ENCODE peak calls at places on chromosomes 1 and 21, in four cellular contexts. One of them, this sample, is unnamed.

GRCh38 chr1:26020390-26020789 is 1.2 kb upstream of the EXTL1 start:
- DNase-seq in heart right ventricle: no peak
- DNase-seq in SJSA1: no peak
- DNase-seq in tibial nerve: no peak
- DNase-seq in this sample: no peak

GRCh38 chr1:29581256-29581655 is 344.9 kb downstream of the PTPRU start:
- DNase-seq in heart right ventricle: no peak
- DNase-seq in SJSA1: no peak
- DNase-seq in tibial nerve: no peak
- DNase-seq in this sample: no peak

GRCh38 chr1:43858324-43858723 is 75.3 kb upstream of the ARTN start:
- DNase-seq in heart right ventricle: peak
- DNase-seq in SJSA1: peak
- DNase-seq in tibial nerve: peak
- DNase-seq in this sample: no peak

GRCh38 chr1:192698731-192699130 is 62.8 kb downstream of the RGS13 start:
- DNase-seq in heart right ventricle: no peak
- DNase-seq in SJSA1: no peak
- DNase-seq in tibial nerve: no peak
- DNase-seq in this sample: no peak

GRCh38 chr1:171188388-171189266 is 3.5 kb downstream of the FMO2 start:
- DNase-seq in heart right ventricle: no peak
- DNase-seq in SJSA1: peak
- DNase-seq in tibial nerve: peak
- DNase-seq in this sample: peak

GRCh38 chr1:234398849-234399381 is 25.7 kb downstream of the COA6 start:
- DNase-seq in heart right ventricle: no peak
- DNase-seq in SJSA1: no peak
- DNase-seq in tibial nerve: no peak
- DNase-seq in this sample: no peak

GRCh38 chr1:25958475-25958874 is 39.4 kb downstream of the PAFAH2 start:
- DNase-seq in heart right ventricle: no peak
- DNase-seq in SJSA1: peak
- DNase-seq in tibial nerve: no peak
- DNase-seq in this sample: no peak

GRCh38 chr1:242178924-242179708 is 180.2 kb upstream of the MAP1LC3C start:
- DNase-seq in heart right ventricle: no peak
- DNase-seq in SJSA1: no peak
- DNase-seq in tibial nerve: no peak
- DNase-seq in this sample: no peak

GRCh38 chr21:16071082-16071481 is 341.3 kb downstream of the USP25 start:
- DNase-seq in heart right ventricle: no peak
- DNase-seq in SJSA1: no peak
- DNase-seq in tibial nerve: no peak
- DNase-seq in this sample: peak

GRCh38 chr21:45403825-45404725 is 890 bp upstream of the COL18A1 start:
- DNase-seq in heart right ventricle: peak
- DNase-seq in SJSA1: no peak
- DNase-seq in tibial nerve: peak
- DNase-seq in this sample: no peak

GRCh38 chr1:15180189-15180588 is 26.6 kb downstream of the TMEM51 start:
- DNase-seq in heart right ventricle: no peak
- DNase-seq in SJSA1: no peak
- DNase-seq in tibial nerve: no peak
- DNase-seq in this sample: peak

GRCh38 chr1:193042766-193043691 is 16.1 kb downstream of the UCHL5 start:
- DNase-seq in heart right ventricle: no peak
- DNase-seq in SJSA1: no peak
- DNase-seq in tibial nerve: no peak
- DNase-seq in this sample: no peak

GRCh38 chr1:206575894-206576737 is 36.1 kb downstream of the EIF2D start:
- DNase-seq in heart right ventricle: no peak
- DNase-seq in SJSA1: no peak
- DNase-seq in tibial nerve: no peak
- DNase-seq in this sample: no peak

GRCh38 chr1:246012271-246012854 is 494.7 kb downstream of the SMYD3 start:
- DNase-seq in heart right ventricle: no peak
- DNase-seq in SJSA1: no peak
- DNase-seq in tibial nerve: no peak
- DNase-seq in this sample: no peak

GRCh38 chr1:38296047-38296446 is 249.5 kb upstream of the POU3F1 start:
- DNase-seq in heart right ventricle: no peak
- DNase-seq in SJSA1: no peak
- DNase-seq in tibial nerve: no peak
- DNase-seq in this sample: no peak

GRCh38 chr21:42174173-42174572 is 44.8 kb upstream of the ABCG1 start:
- DNase-seq in heart right ventricle: no peak
- DNase-seq in SJSA1: no peak
- DNase-seq in tibial nerve: no peak
- DNase-seq in this sample: no peak

GRCh38 chr1:27011058-27011764 is 1.4 kb downstream of the TENT5B start:
- DNase-seq in heart right ventricle: no peak
- DNase-seq in SJSA1: peak
- DNase-seq in tibial nerve: no peak
- DNase-seq in this sample: no peak

GRCh38 chr1:226615876-226616275 is 67.3 kb downstream of the STUM start:
- DNase-seq in heart right ventricle: no peak
- DNase-seq in SJSA1: no peak
- DNase-seq in tibial nerve: no peak
- DNase-seq in this sample: no peak

GRCh38 chr1:59698386-59698785 is 116.4 kb upstream of the HOOK1 start:
- DNase-seq in heart right ventricle: no peak
- DNase-seq in SJSA1: no peak
- DNase-seq in tibial nerve: no peak
- DNase-seq in this sample: no peak

GRCh38 chr1:155125946-155126493 is 1.7 kb upstream of the EFNA1 start:
- DNase-seq in heart right ventricle: peak
- DNase-seq in SJSA1: no peak
- DNase-seq in tibial nerve: peak
- DNase-seq in this sample: peak

GRCh38 chr1:155127672-155128468 is at the start of gene EFNA1:
- DNase-seq in heart right ventricle: peak
- DNase-seq in SJSA1: no peak
- DNase-seq in tibial nerve: no peak
- DNase-seq in this sample: peak

GRCh38 chr1:155125511-155125945 is 2.1 kb upstream of the EFNA1 start:
- DNase-seq in heart right ventricle: no peak
- DNase-seq in SJSA1: no peak
- DNase-seq in tibial nerve: no peak
- DNase-seq in this sample: no peak

GRCh38 chr1:155127105-155127671 is 488 bp upstream of the EFNA1 start:
- DNase-seq in heart right ventricle: peak
- DNase-seq in SJSA1: peak
- DNase-seq in tibial nerve: peak
- DNase-seq in this sample: peak

DNA sequence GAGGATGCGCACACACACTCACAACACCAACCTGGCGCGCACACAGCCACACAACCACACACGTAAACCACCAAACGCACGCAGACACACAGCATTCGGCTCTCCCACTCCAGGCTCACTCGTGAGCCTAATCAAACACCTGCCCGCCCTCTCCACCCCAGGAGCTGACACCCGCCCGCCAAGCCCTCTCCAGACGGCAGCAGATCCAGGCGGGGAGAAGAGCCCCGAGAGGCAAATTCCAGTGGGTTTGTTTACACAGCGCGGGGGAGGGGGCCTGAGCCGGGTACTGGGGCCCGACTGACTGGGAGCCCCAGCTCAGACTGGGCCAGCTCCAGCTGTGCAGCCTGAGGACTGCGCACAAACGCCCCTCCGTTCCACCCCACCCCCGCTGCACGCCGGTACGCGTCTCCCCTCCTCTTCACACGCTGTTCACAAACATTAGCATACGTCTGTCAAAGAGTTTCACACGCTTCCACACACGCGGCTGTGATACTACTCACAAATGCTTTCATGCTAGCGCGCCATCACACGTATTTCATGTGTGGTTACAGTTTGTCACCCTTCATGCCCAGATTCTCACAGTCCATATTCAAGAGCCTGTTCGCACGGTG is 1.1 kb upstream of the EFNA1 start:
- DNase-seq in heart right ventricle: peak
- DNase-seq in SJSA1: peak
- DNase-seq in tibial nerve: peak
- DNase-seq in this sample: peak
- H3K27ac ChIP-seq in heart right ventricle: peak
- H3K27ac ChIP-seq in SJSA1: no peak
- H3K27ac ChIP-seq in tibial nerve: peak
- H3K27ac ChIP-seq in this sample: peak

DNA sequence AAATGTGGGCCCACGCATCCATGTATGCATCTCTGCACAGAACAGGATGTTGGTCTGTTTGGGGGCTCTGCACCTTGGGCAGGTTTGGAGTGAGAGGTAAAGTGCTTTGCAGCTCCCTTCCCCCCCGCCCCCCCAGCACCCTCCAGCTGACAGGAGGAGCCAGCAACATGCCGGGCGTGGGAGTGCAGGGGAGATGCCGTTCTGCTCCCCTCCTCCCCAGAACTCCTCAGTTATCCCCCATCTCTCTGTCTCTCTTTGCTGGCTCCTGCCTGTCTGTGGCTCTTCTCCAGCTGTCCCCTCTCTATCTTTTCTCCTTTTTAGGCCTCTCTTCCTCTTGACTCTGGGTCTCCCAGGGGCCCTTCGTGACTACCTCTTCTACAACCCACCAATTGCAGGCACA is 1.6 kb upstream of the RORC start:
- DNase-seq in heart right ventricle: no peak
- DNase-seq in SJSA1: no peak
- DNase-seq in tibial nerve: no peak
- DNase-seq in this sample: no peak
- H3K27ac ChIP-seq in heart right ventricle: no peak
- H3K27ac ChIP-seq in SJSA1: no peak
- H3K27ac ChIP-seq in tibial nerve: no peak
- H3K27ac ChIP-seq in this sample: no peak

GRCh38 chr21:17612023-17612564 is 607 bp downstream of the BTG3 start:
- DNase-seq in heart right ventricle: peak
- DNase-seq in SJSA1: peak
- DNase-seq in tibial nerve: peak
- DNase-seq in this sample: no peak
- H3K27ac ChIP-seq in heart right ventricle: peak
- H3K27ac ChIP-seq in SJSA1: peak
- H3K27ac ChIP-seq in tibial nerve: peak
- H3K27ac ChIP-seq in this sample: peak

GRCh38 chr1:46094454-46094853 is 38.0 kb downstream of the PIK3R3 start:
- DNase-seq in heart right ventricle: no peak
- DNase-seq in SJSA1: no peak
- DNase-seq in tibial nerve: no peak
- DNase-seq in this sample: no peak
- H3K27ac ChIP-seq in heart right ventricle: no peak
- H3K27ac ChIP-seq in SJSA1: no peak
- H3K27ac ChIP-seq in tibial nerve: no peak
- H3K27ac ChIP-seq in this sample: no peak

GRCh38 chr1:204419064-204419403 is 7.4 kb upstream of the PPP1R15B start:
- DNase-seq in heart right ventricle: no peak
- DNase-seq in SJSA1: no peak
- DNase-seq in tibial nerve: no peak
- DNase-seq in this sample: no peak
- H3K27ac ChIP-seq in heart right ventricle: no peak
- H3K27ac ChIP-seq in SJSA1: no peak
- H3K27ac ChIP-seq in tibial nerve: peak
- H3K27ac ChIP-seq in this sample: no peak